ENCODE peak calls at places on chromosomes 13 and 19, in four cellular contexts. U, F, X and S are unnamed samples.

GRCh38 chr13:27953671-27954405 is 15.3 kb downstream of the CDX2 start:
- DNase-seq in X (peak), F (peak), U (peak), S (peak)

GRCh38 chr19:42111811-42112210 is 20.4 kb downstream of the POU2F2 start:
- DNase-seq in U (no peak), X (no peak), F (no peak), S (no peak)

GRCh38 chr13:51339354-51339753 is at the start of gene SERPINE3:
- DNase-seq in F (no peak), X (no peak), U (no peak), S (no peak)

GRCh38 chr13:106284358-106284757 is 251.1 kb downstream of the EFNB2 start:
- DNase-seq in F (no peak), U (no peak), X (no peak), S (no peak)

GRCh38 chr19:43469160-43469480 is 3.7 kb upstream of the LYPD3 start:
- DNase-seq in F (no peak), U (no peak), X (no peak), S (no peak)

GRCh38 chr13:57552441-57552840 is 79.1 kb upstream of the PCDH17 start:
- DNase-seq in F (no peak), U (no peak), X (no peak), S (no peak)

GRCh38 chr13:99218545-99218944 is 17.9 kb downstream of the UBAC2 start:
- DNase-seq in F (no peak), X (no peak), U (no peak), S (no peak)

GRCh38 chr19:21151460-21151859 is 9.6 kb downstream of the ZNF431 start:
- DNase-seq in F (no peak), X (no peak), U (no peak), S (no peak)

GRCh38 chr19:33071887-33072286 is 7.2 kb upstream of the RHPN2 start:
- DNase-seq in F (no peak), X (no peak), U (no peak), S (no peak)

GRCh38 chr19:38172001-38172400 is 52.0 kb downstream of the DPF1 start:
- DNase-seq in U (no peak), F (no peak), X (no peak), S (no peak)

GRCh38 chr13:112955956-112956355 is 13.1 kb upstream of the MCF2L start:
- DNase-seq in F (no peak), X (no peak), U (no peak), S (no peak)

GRCh38 chr13:80529734-80530133 is 188.8 kb upstream of the SPRY2 start:
- DNase-seq in X (no peak), U (no peak), F (no peak), S (no peak)

GRCh38 chr19:16141043-16141442 is 2.4 kb upstream of the HSH2D start:
- DNase-seq in U (no peak), X (no peak), F (no peak), S (no peak)

GRCh38 chr19:48810151-48810550 is 678 bp downstream of the BCAT2 start:
- DNase-seq in U (no peak), X (no peak), F (no peak), S (no peak)

GRCh38 chr13:101985321-101985720 is 416.5 kb downstream of the FGF14 start:
- DNase-seq in F (no peak), U (no peak), X (no peak), S (no peak)

GRCh38 chr13:37225414-37226047 is 120.1 kb upstream of the CSNK1A1L start:
- DNase-seq in X (no peak), U (no peak), F (no peak), S (no peak)

GRCh38 chr19:9847087-9847671 is 12.1 kb downstream of the PIN1 start:
- DNase-seq in X (no peak), F (peak), U (no peak), S (peak)

GRCh38 chr19:558770-559439 is 13.5 kb upstream of the BSG start:
- DNase-seq in F (no peak), U (no peak), X (no peak), S (no peak)

GRCh38 chr19:15300533-15301194 is 31.7 kb downstream of the BRD4 start:
- DNase-seq in U (no peak), F (peak), X (no peak), S (no peak)

GRCh38 chr13:93847162-93847561 is 620.6 kb downstream of the GPC6 start:
- DNase-seq in U (no peak), X (no peak), F (peak), S (no peak)

GRCh38 chr19:47146920-47147319 is 16.3 kb downstream of the SAE1 start:
- DNase-seq in X (no peak), U (no peak), F (no peak), S (no peak)

GRCh38 chr13:59677966-59678814 is 485.5 kb downstream of the DIAPH3 start:
- DNase-seq in U (no peak), F (no peak), X (no peak), S (peak)

GRCh38 chr19:24074720-24075119 is 12.3 kb upstream of the ZNF254 start:
- DNase-seq in U (no peak), X (no peak), F (no peak), S (no peak)

GRCh38 chr19:44653343-44653742 is 9.6 kb downstream of the PVR start:
- DNase-seq in U (no peak), X (no peak), F (no peak), S (no peak)

GRCh38 chr13:50360637-50361036 is 345.4 kb downstream of the KCNRG start:
- DNase-seq in F (no peak), U (no peak), X (no peak), S (no peak)

GRCh38 chr13:64985075-64985474 is 2245.1 kb downstream of the PCDH9 start:
- DNase-seq in X (no peak), U (no peak), F (no peak), S (no peak)

GRCh38 chr13:24192036-24192810 is 31.7 kb downstream of the SPATA13 start:
- DNase-seq in U (no peak), X (no peak), F (no peak), S (no peak)

GRCh38 chr13:30810261-30810701 is 74.9 kb downstream of the ALOX5AP start:
- DNase-seq in X (no peak), U (no peak), F (no peak), S (no peak)

GRCh38 chr19:18629166-18630088 is 7.4 kb upstream of the KLHL26 start:
- DNase-seq in F (no peak), X (no peak), U (no peak), S (no peak)

GRCh38 chr13:94854688-94855087 is 142.3 kb upstream of the SOX21 start:
- DNase-seq in X (no peak), U (no peak), F (no peak), S (no peak)

GRCh38 chr13:22648325-22648758 is 532.4 kb upstream of the SGCG start:
- DNase-seq in X (no peak), U (no peak), F (no peak), S (no peak)